ENCODE peak calls at places on chromosomes 11 and 22, in seven cellular contexts. B is Peyer's patch; O is uterus; H is IMR-90; D is tibial nerve; W is CD8-positive, alpha-beta T cell; G is A673. K is an unnamed sample. For H3K9me3, the result is how much of the 10 kb centered on the place peaks cover.

GRCh38 chr11:47061429-47062178 is 115.1 kb downstream of the ARFGAP2 start:
- DNase-seq in G (peak), O (no peak), H (no peak), B (no peak), W (no peak), D (no peak), K (no peak)

GRCh38 chr11:15602779-15603178 is 488.1 kb downstream of the INSC start:
- DNase-seq in W (no peak), G (no peak), B (no peak), O (no peak), D (no peak), H (no peak), K (no peak)

GRCh38 chr11:16030664-16031063 is 325.7 kb downstream of the SOX6 start:
- DNase-seq in W (no peak), O (no peak), H (peak), G (no peak), D (no peak), B (no peak), K (no peak)

GRCh38 chr11:36557991-36558390 is 9.8 kb upstream of the RAG1 start:
- DNase-seq in D (no peak), G (no peak), H (no peak), B (no peak), W (no peak), O (no peak), K (no peak)

GRCh38 chr11:120335596-120335927 is 651 bp upstream of the ARHGEF12 start:
- DNase-seq in B (no peak), W (no peak), H (peak), G (no peak), D (no peak), O (no peak), K (peak)

GRCh38 chr11:15123849-15124248 is 9.1 kb downstream of the INSC start:
- DNase-seq in O (no peak), G (peak), D (no peak), B (no peak), H (peak), W (no peak), K (no peak)

GRCh38 chr11:10388574-10388973 is 66.5 kb upstream of the AMPD3 start:
- DNase-seq in D (no peak), G (no peak), W (no peak), B (no peak), H (no peak), O (peak), K (no peak)

GRCh38 chr11:77250881-77251640 is 50.4 kb downstream of the GDPD4 start:
- DNase-seq in G (peak), W (no peak), O (no peak), H (peak), B (no peak), D (no peak), K (no peak)

GRCh38 chr11:88520391-88520790 is 182.9 kb upstream of the CTSC start:
- DNase-seq in D (no peak), H (peak), B (no peak), G (no peak), W (no peak), O (no peak), K (no peak)

GRCh38 chr11:63518548-63518947 is 12.7 kb downstream of the LGALS12 start:
- DNase-seq in W (no peak), G (no peak), O (no peak), D (no peak), H (peak), B (no peak), K (no peak)

GRCh38 chr22:36369922-36370781 is 17.6 kb downstream of the MYH9 start:
- DNase-seq in G (peak), D (no peak), B (no peak), W (peak), O (no peak), H (peak), K (no peak)

GRCh38 chr11:43557553-43558031 is 122.9 kb upstream of the HSD17B12 start:
- DNase-seq in D (no peak), W (no peak), H (no peak), B (no peak), G (peak), O (no peak), K (no peak)

GRCh38 chr22:44985906-44986527 is 23.8 kb downstream of the PHF21B start:
- DNase-seq in H (no peak), G (no peak), O (no peak), D (no peak), W (no peak), B (no peak), K (no peak)

GRCh38 chr22:45972091-45972867 is 4.7 kb downstream of the WNT7B start:
- DNase-seq in D (no peak), O (no peak), H (no peak), W (no peak), G (no peak), B (no peak), K (no peak)

GRCh38 chr22:20957118-20957690 is 9.9 kb upstream of the AIFM3 start:
- DNase-seq in G (no peak), H (no peak), D (no peak), W (no peak), O (no peak), B (no peak), K (no peak)

GRCh38 chr22:27842994-27843431 is 41.5 kb upstream of the MN1 start:
- DNase-seq in O (no peak), W (no peak), G (peak), H (no peak), B (no peak), D (no peak), K (no peak)

GRCh38 chr22:41237707-41238569 is 2.8 kb downstream of the CHADL start:
- DNase-seq in H (peak), O (peak), B (peak), G (no peak), D (no peak), W (peak), K (peak)

GRCh38 chr22:24289138-24289537 is 18.5 kb downstream of the SPECC1L start:
- DNase-seq in H (peak), D (no peak), W (no peak), G (peak), B (no peak), O (no peak), K (no peak)

GRCh38 chr11:47028530-47029093 is 92.1 kb downstream of the CSTPP1 start:
- DNase-seq in W (no peak), H (peak), O (no peak), B (no peak), G (no peak), D (no peak), K (no peak)

GRCh38 chr11:1531418-1531817 is 40.7 kb downstream of the DUSP8 start:
- DNase-seq in W (no peak), O (no peak), H (no peak), B (no peak), G (no peak), D (no peak), K (no peak)

GRCh38 chr11:111502611-111503010 is 9.6 kb downstream of the BTG4 start:
- DNase-seq in H (no peak), D (no peak), G (no peak), W (no peak), B (no peak), O (no peak), K (no peak)

GRCh38 chr11:19577849-19578619 is 134.6 kb upstream of the NAV2 start:
- DNase-seq in W (no peak), G (peak), B (no peak), O (peak), H (peak), D (no peak), K (no peak)

GRCh38 chr11:117535201-117535869 is 207.7 kb downstream of the CEP164 start:
- DNase-seq in H (no peak), W (no peak), G (peak), D (peak), O (peak), B (no peak), K (no peak)

GRCh38 chr11:47846998-47847397 is 1.2 kb downstream of the NUP160 start:
- DNase-seq in W (no peak), D (no peak), B (no peak), O (no peak), H (no peak), G (no peak), K (no peak)

GRCh38 chr11:113584371-113584770 is 109.2 kb upstream of the DRD2 start:
- DNase-seq in H (no peak), O (no peak), W (no peak), D (no peak), B (no peak), G (no peak), K (no peak)

GRCh38 chr22:18100781-18101180 is 9.8 kb upstream of the TUBA8 start:
- DNase-seq in H (no peak), O (no peak), W (no peak), D (no peak), G (no peak), B (no peak), K (no peak)

GRCh38 chr22:29329581-29329980 is 14.1 kb upstream of the RASL10A start:
- DNase-seq in G (no peak), H (no peak), D (no peak), B (no peak), W (no peak), O (no peak), K (no peak)
- H3K27ac ChIP-seq in G (no peak), H (no peak), D (peak), B (no peak), W (no peak), O (no peak), K (no peak)

DNA sequence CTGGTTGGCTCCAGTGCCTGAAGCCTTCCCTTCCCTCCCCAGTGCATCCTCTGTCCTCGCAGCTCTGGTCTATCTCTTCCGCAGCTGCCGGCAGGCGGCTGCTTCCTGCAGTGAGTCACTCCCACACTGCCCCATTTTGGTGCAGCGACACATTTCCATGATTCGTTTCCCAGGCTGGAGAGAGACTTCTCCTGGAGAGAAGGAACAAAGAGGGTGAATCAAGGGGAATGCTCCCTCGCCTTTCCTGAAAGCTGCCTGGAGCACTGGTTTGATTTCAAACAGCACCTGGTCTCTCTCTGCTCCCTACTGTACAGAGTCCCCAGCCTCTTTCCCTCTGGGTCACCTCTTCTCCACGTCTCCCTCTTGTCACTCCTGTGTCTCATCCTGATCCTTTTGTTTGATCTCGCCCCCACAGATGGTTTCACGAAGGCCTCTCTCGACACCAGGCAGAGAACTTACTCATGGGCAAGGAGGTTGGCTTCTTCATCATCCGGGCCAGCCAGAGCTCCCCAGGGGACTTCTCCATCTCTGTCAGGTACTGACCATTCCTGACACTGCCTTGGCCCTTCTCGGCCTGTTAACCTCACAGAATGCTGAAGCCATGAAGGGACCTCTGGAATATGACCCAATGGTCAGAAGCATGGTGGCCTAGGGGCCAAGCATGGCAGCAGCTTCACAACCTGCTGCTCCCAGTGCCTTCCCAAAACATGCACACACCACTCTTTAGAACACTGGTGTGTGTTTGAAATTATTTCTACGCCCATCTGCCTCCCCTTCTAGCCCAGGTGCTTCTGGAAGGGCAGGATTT is at the start of gene TMA7B:
- DNase-seq in H (peak), D (no peak), B (peak), W (peak), G (peak), O (no peak), K (peak)
- TF ChIP-seq CTCF in H (peak), D (no peak), B (no peak), W (no peak), G (peak), O (no peak), K (peak)

GRCh38 chr22:49302150-49302460 is 525.6 kb downstream of the BRD1 start:
- DNase-seq in O (no peak), B (no peak), D (no peak), W (no peak), G (no peak), H (no peak), K (no peak)
- H3K9me3 ChIP-seq in O (under half), B (under half), D (under half), W (under half), G (under half), H (half or more), K (under half)

GRCh38 chr11:122179966-122180365 is 64.0 kb upstream of the BLID start:
- DNase-seq in D (no peak), W (no peak), G (no peak), O (no peak), B (no peak), H (no peak), K (no peak)
- H3K27ac ChIP-seq in D (peak), W (no peak), G (peak), O (peak), B (peak), H (peak), K (no peak)

GRCh38 chr11:74327076-74327475 is 15.6 kb upstream of the P4HA3 start:
- DNase-seq in D (no peak), B (no peak), H (no peak), G (no peak), O (no peak), W (no peak), K (no peak)
- TF ChIP-seq CTCF in D (no peak), B (no peak), H (no peak), G (no peak), O (no peak), W (no peak), K (no peak)